ENCODE peak calls at places on chromosomes 2 and 18, in seven cellular contexts. One of them, this sample, is unnamed.

GRCh38 chr18:712401-713134 is at the start of gene ENOSF1:
- DNase-seq in fibroblast of mammary gland: peak; percentile 79
- DNase-seq in GM10248: peak; percentile 93
- DNase-seq in body of pancreas: peak; percentile 88
- DNase-seq in neural progenitor cell: peak; percentile 86
- DNase-seq in GM13977: peak; percentile 93
- DNase-seq in lower lobe of right lung: peak; percentile 91
- DNase-seq in this sample: peak; percentile 57

GRCh38 chr2:57207191-57207590 is 839.4 kb upstream of the VRK2 start:
- DNase-seq in fibroblast of mammary gland: peak; percentile 44
- DNase-seq in GM10248: no peak
- DNase-seq in body of pancreas: no peak
- DNase-seq in neural progenitor cell: no peak
- DNase-seq in GM13977: no peak
- DNase-seq in lower lobe of right lung: no peak
- DNase-seq in this sample: no peak

GRCh38 chr2:119028327-119029174 is 86.6 kb downstream of the MARCO start:
- DNase-seq in fibroblast of mammary gland: peak; percentile 42
- DNase-seq in GM10248: peak; percentile 45
- DNase-seq in body of pancreas: peak; percentile 30
- DNase-seq in neural progenitor cell: peak; percentile 58
- DNase-seq in GM13977: peak; percentile 49
- DNase-seq in lower lobe of right lung: no peak
- DNase-seq in this sample: peak; percentile 44

GRCh38 chr2:40315684-40316083 is 136.2 kb downstream of the SLC8A1 start:
- DNase-seq in fibroblast of mammary gland: peak; percentile 87
- DNase-seq in GM10248: no peak
- DNase-seq in body of pancreas: peak; percentile 8
- DNase-seq in neural progenitor cell: no peak
- DNase-seq in GM13977: no peak
- DNase-seq in lower lobe of right lung: no peak
- DNase-seq in this sample: peak; percentile 76

GRCh38 chr18:46715062-46715461 is 41.8 kb downstream of the ST8SIA5 start:
- DNase-seq in fibroblast of mammary gland: no peak
- DNase-seq in GM10248: no peak
- DNase-seq in body of pancreas: no peak
- DNase-seq in neural progenitor cell: peak; percentile 32
- DNase-seq in GM13977: no peak
- DNase-seq in lower lobe of right lung: no peak
- DNase-seq in this sample: no peak

GRCh38 chr18:7116832-7117389 is 686 bp downstream of the LAMA1 start:
- DNase-seq in fibroblast of mammary gland: no peak
- DNase-seq in GM10248: no peak
- DNase-seq in body of pancreas: no peak
- DNase-seq in neural progenitor cell: peak; percentile 83
- DNase-seq in GM13977: no peak
- DNase-seq in lower lobe of right lung: no peak
- DNase-seq in this sample: no peak

GRCh38 chr18:26549103-26549485 is 741 bp upstream of the KCTD1 start:
- DNase-seq in fibroblast of mammary gland: peak; percentile 43
- DNase-seq in GM10248: peak; percentile 45
- DNase-seq in body of pancreas: peak; percentile 20
- DNase-seq in neural progenitor cell: no peak
- DNase-seq in GM13977: peak; percentile 57
- DNase-seq in lower lobe of right lung: peak; percentile 39
- DNase-seq in this sample: peak; percentile 68

GRCh38 chr18:52280702-52281101 is 59.3 kb upstream of the DCC start:
- DNase-seq in fibroblast of mammary gland: no peak
- DNase-seq in GM10248: no peak
- DNase-seq in body of pancreas: no peak
- DNase-seq in neural progenitor cell: no peak
- DNase-seq in GM13977: no peak
- DNase-seq in lower lobe of right lung: no peak
- DNase-seq in this sample: no peak

GRCh38 chr2:694174-694573 is 17.0 kb upstream of the TMEM18 start:
- DNase-seq in fibroblast of mammary gland: no peak
- DNase-seq in GM10248: no peak
- DNase-seq in body of pancreas: no peak
- DNase-seq in neural progenitor cell: no peak
- DNase-seq in GM13977: no peak
- DNase-seq in lower lobe of right lung: no peak
- DNase-seq in this sample: no peak

GRCh38 chr2:773256-774160 is 96.3 kb upstream of the TMEM18 start:
- DNase-seq in fibroblast of mammary gland: no peak
- DNase-seq in GM10248: no peak
- DNase-seq in body of pancreas: no peak
- DNase-seq in neural progenitor cell: no peak
- DNase-seq in GM13977: no peak
- DNase-seq in lower lobe of right lung: no peak
- DNase-seq in this sample: no peak

GRCh38 chr2:190354003-190354690 is 10.8 kb downstream of the INPP1 start:
- DNase-seq in fibroblast of mammary gland: peak; percentile 38
- DNase-seq in GM10248: no peak
- DNase-seq in body of pancreas: peak; percentile 57
- DNase-seq in neural progenitor cell: no peak
- DNase-seq in GM13977: no peak
- DNase-seq in lower lobe of right lung: no peak
- DNase-seq in this sample: no peak

GRCh38 chr18:59985289-59985688 is 85.5 kb downstream of the PMAIP1 start:
- DNase-seq in fibroblast of mammary gland: no peak
- DNase-seq in GM10248: no peak
- DNase-seq in body of pancreas: no peak
- DNase-seq in neural progenitor cell: no peak
- DNase-seq in GM13977: no peak
- DNase-seq in lower lobe of right lung: no peak
- DNase-seq in this sample: peak; percentile 81

GRCh38 chr2:74856004-74856578 is 22.2 kb downstream of the HK2 start:
- DNase-seq in fibroblast of mammary gland: no peak
- DNase-seq in GM10248: no peak
- DNase-seq in body of pancreas: no peak
- DNase-seq in neural progenitor cell: no peak
- DNase-seq in GM13977: no peak
- DNase-seq in lower lobe of right lung: peak; percentile 75
- DNase-seq in this sample: no peak

GRCh38 chr18:41992698-41993097 is 37.7 kb downstream of the PIK3C3 start:
- DNase-seq in fibroblast of mammary gland: no peak
- DNase-seq in GM10248: no peak
- DNase-seq in body of pancreas: no peak
- DNase-seq in neural progenitor cell: no peak
- DNase-seq in GM13977: no peak
- DNase-seq in lower lobe of right lung: no peak
- DNase-seq in this sample: no peak

GRCh38 chr2:68059769-68060525 is 2.9 kb downstream of the C1D start:
- DNase-seq in fibroblast of mammary gland: peak; percentile 88
- DNase-seq in GM10248: no peak
- DNase-seq in body of pancreas: no peak
- DNase-seq in neural progenitor cell: no peak
- DNase-seq in GM13977: no peak
- DNase-seq in lower lobe of right lung: no peak
- DNase-seq in this sample: no peak

GRCh38 chr2:54212456-54212855 is 43.6 kb downstream of the TSPYL6 start:
- DNase-seq in fibroblast of mammary gland: peak; percentile 94
- DNase-seq in GM10248: no peak
- DNase-seq in body of pancreas: peak; percentile 13
- DNase-seq in neural progenitor cell: no peak
- DNase-seq in GM13977: no peak
- DNase-seq in lower lobe of right lung: no peak
- DNase-seq in this sample: peak; percentile 89

GRCh38 chr2:231541605-231542509 is 11.6 kb upstream of the NMUR1 start:
- DNase-seq in fibroblast of mammary gland: no peak
- DNase-seq in GM10248: peak; percentile 18
- DNase-seq in body of pancreas: no peak
- DNase-seq in neural progenitor cell: peak; percentile 80
- DNase-seq in GM13977: peak; percentile 16
- DNase-seq in lower lobe of right lung: no peak
- DNase-seq in this sample: no peak
- TF ChIP-seq CTCF in fibroblast of mammary gland: peak; percentile 30
- TF ChIP-seq CTCF in GM10248: no peak
- TF ChIP-seq CTCF in body of pancreas: no peak
- TF ChIP-seq CTCF in neural progenitor cell: peak; percentile 62
- TF ChIP-seq CTCF in GM13977: peak; percentile 38
- TF ChIP-seq CTCF in lower lobe of right lung: peak; percentile 30
- TF ChIP-seq CTCF in this sample: no peak

GRCh38 chr18:23238651-23239349 is 103.5 kb downstream of the CABLES1 start:
- DNase-seq in fibroblast of mammary gland: no peak
- DNase-seq in GM10248: no peak
- DNase-seq in body of pancreas: no peak
- DNase-seq in neural progenitor cell: no peak
- DNase-seq in GM13977: no peak
- DNase-seq in lower lobe of right lung: no peak
- DNase-seq in this sample: no peak

GRCh38 chr18:23238152-23238531 is 102.9 kb downstream of the CABLES1 start:
- DNase-seq in fibroblast of mammary gland: peak; percentile 92
- DNase-seq in GM10248: no peak
- DNase-seq in body of pancreas: no peak
- DNase-seq in neural progenitor cell: no peak
- DNase-seq in GM13977: no peak
- DNase-seq in lower lobe of right lung: no peak
- DNase-seq in this sample: peak; percentile 62

GRCh38 chr18:23239350-23239692 is 104.0 kb downstream of the CABLES1 start:
- DNase-seq in fibroblast of mammary gland: no peak
- DNase-seq in GM10248: no peak
- DNase-seq in body of pancreas: no peak
- DNase-seq in neural progenitor cell: no peak
- DNase-seq in GM13977: no peak
- DNase-seq in lower lobe of right lung: no peak
- DNase-seq in this sample: no peak

GRCh38 chr18:23236876-23237468 is 101.7 kb downstream of the CABLES1 start:
- DNase-seq in fibroblast of mammary gland: no peak
- DNase-seq in GM10248: no peak
- DNase-seq in body of pancreas: no peak
- DNase-seq in neural progenitor cell: no peak
- DNase-seq in GM13977: no peak
- DNase-seq in lower lobe of right lung: no peak
- DNase-seq in this sample: no peak

DNA sequence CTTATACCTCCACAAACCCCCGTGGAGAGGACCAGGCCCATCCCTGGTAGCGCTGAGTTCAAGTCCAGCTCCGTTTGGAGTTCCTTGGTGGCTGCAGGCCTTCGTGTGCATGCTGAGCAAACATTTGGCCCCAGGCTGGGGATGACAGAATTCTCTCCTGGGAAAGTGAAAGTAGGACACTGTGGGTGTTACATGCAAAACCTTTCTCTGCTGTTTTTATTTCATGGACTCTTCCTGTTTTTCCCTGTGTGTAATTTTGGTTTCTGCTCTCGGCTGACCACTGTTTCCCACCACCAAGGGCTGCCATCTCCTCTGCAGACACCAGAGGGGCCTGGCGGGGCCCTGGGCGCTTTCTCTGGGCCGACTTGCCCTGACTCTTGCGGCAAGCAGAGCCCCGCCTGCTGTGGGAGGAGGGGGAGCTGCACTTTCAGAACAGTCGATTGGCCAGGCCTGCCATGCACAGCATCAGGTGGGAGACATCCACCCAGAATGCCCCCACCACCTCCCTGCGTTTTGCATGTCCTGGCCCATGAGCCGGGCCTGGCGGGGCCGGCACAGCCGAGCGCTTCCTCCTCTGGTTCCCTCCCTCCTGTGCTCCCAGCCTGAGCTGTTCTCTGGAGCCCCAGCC is 102.4 kb downstream of the CABLES1 start:
- DNase-seq in fibroblast of mammary gland: peak; percentile 56
- DNase-seq in GM10248: peak; percentile 77
- DNase-seq in body of pancreas: peak; percentile 31
- DNase-seq in neural progenitor cell: peak; percentile 50
- DNase-seq in GM13977: peak; percentile 73
- DNase-seq in lower lobe of right lung: peak; percentile 73
- DNase-seq in this sample: peak; percentile 46
- TF ChIP-seq CTCF in fibroblast of mammary gland: peak; percentile 41
- TF ChIP-seq CTCF in GM10248: peak; percentile 39
- TF ChIP-seq CTCF in body of pancreas: no peak
- TF ChIP-seq CTCF in neural progenitor cell: peak; percentile 23
- TF ChIP-seq CTCF in GM13977: peak; percentile 35
- TF ChIP-seq CTCF in lower lobe of right lung: peak; percentile 41
- TF ChIP-seq CTCF in this sample: peak; percentile 31

GRCh38 chr2:219384083-219384713 is 3.5 kb downstream of the DNPEP start:
- DNase-seq in fibroblast of mammary gland: no peak
- DNase-seq in GM10248: no peak
- DNase-seq in body of pancreas: no peak
- DNase-seq in neural progenitor cell: peak; percentile 33
- DNase-seq in GM13977: no peak
- DNase-seq in lower lobe of right lung: no peak
- DNase-seq in this sample: no peak
- TF ChIP-seq CTCF in fibroblast of mammary gland: no peak
- TF ChIP-seq CTCF in GM10248: no peak
- TF ChIP-seq CTCF in body of pancreas: no peak
- TF ChIP-seq CTCF in neural progenitor cell: no peak
- TF ChIP-seq CTCF in GM13977: no peak
- TF ChIP-seq CTCF in lower lobe of right lung: no peak
- TF ChIP-seq CTCF in this sample: no peak

GRCh38 chr18:55522011-55522410 is 66.0 kb downstream of the TCF4 start:
- DNase-seq in fibroblast of mammary gland: peak; percentile 36
- DNase-seq in GM10248: peak; percentile 24
- DNase-seq in body of pancreas: no peak
- DNase-seq in neural progenitor cell: peak; percentile 65
- DNase-seq in GM13977: no peak
- DNase-seq in lower lobe of right lung: no peak
- DNase-seq in this sample: no peak
- TF ChIP-seq CTCF in fibroblast of mammary gland: peak; percentile 52
- TF ChIP-seq CTCF in GM10248: peak; percentile 33
- TF ChIP-seq CTCF in body of pancreas: no peak
- TF ChIP-seq CTCF in neural progenitor cell: peak; percentile 71
- TF ChIP-seq CTCF in GM13977: peak; percentile 63
- TF ChIP-seq CTCF in lower lobe of right lung: no peak
- TF ChIP-seq CTCF in this sample: peak; percentile 39

DNA sequence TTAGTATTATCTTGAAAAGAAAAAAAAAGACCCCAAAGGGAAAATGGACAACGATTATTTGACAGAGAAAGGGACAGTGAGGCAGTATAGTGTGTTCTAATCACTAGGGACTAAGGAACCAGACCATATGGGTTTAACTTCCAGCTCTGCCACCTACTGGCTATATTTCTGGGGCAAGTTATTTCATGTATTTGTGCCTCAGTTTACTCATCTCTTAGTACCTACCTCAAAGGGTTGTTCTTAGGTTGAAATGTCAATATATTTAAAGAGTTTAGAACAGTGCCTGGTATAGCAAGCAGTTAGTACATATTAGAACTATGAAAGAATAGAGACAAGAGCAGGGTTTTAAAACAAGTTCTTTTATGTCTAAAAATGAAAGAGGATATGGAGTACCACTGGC is 42.7 kb downstream of the PRKD3 start:
- DNase-seq in fibroblast of mammary gland: no peak
- DNase-seq in GM10248: no peak
- DNase-seq in body of pancreas: no peak
- DNase-seq in neural progenitor cell: no peak
- DNase-seq in GM13977: no peak
- DNase-seq in lower lobe of right lung: no peak
- DNase-seq in this sample: no peak
- TF ChIP-seq CTCF in fibroblast of mammary gland: peak; percentile 8
- TF ChIP-seq CTCF in GM10248: no peak
- TF ChIP-seq CTCF in body of pancreas: no peak
- TF ChIP-seq CTCF in neural progenitor cell: no peak
- TF ChIP-seq CTCF in GM13977: no peak
- TF ChIP-seq CTCF in lower lobe of right lung: no peak
- TF ChIP-seq CTCF in this sample: peak; percentile 9

GRCh38 chr2:108220942-108221541 is 18.7 kb upstream of the SULT1C3 start:
- DNase-seq in fibroblast of mammary gland: no peak
- DNase-seq in GM10248: no peak
- DNase-seq in body of pancreas: no peak
- DNase-seq in neural progenitor cell: no peak
- DNase-seq in GM13977: no peak
- DNase-seq in lower lobe of right lung: no peak
- DNase-seq in this sample: no peak
- TF ChIP-seq CTCF in fibroblast of mammary gland: no peak
- TF ChIP-seq CTCF in GM10248: no peak
- TF ChIP-seq CTCF in body of pancreas: no peak
- TF ChIP-seq CTCF in neural progenitor cell: no peak
- TF ChIP-seq CTCF in GM13977: no peak
- TF ChIP-seq CTCF in lower lobe of right lung: no peak
- TF ChIP-seq CTCF in this sample: no peak